ENCODE peak calls at places on chromosomes 16 and 17, in nine cellular contexts. One of them, this sample, is unnamed.

GRCh38 chr17:28181568-28181967 is 137.4 kb upstream of the TMEM97 start:
- DNase-seq in smooth muscle cell of the brain vasculature: no peak
- DNase-seq in astrocyte of the hippocampus: no peak
- DNase-seq in stomach: no peak
- DNase-seq in NCI-H226: no peak
- DNase-seq in bronchial epithelial cell: no peak
- DNase-seq in NCI-H1436: no peak
- DNase-seq in heart right ventricle: no peak
- DNase-seq in stimulated activated CD4-positive, alpha-beta T cell treated with anti-CD3 and anti-CD28 coated beads, Interleukin-12 subunit alpha, Interleukin-12 subunit beta, amount 100 ng/mL, for 4 hours: no peak
- DNase-seq in this sample: no peak

GRCh38 chr17:18025596-18026407 is 13.2 kb downstream of the ATPAF2 start:
- DNase-seq in heart right ventricle: no peak
- DNase-seq in smooth muscle cell of the brain vasculature: no peak
- DNase-seq in stomach: no peak
- DNase-seq in astrocyte of the hippocampus: peak; percentile 34
- DNase-seq in NCI-H226: no peak
- DNase-seq in bronchial epithelial cell: peak; percentile 85
- DNase-seq in stimulated activated CD4-positive, alpha-beta T cell treated with anti-CD3 and anti-CD28 coated beads, Interleukin-12 subunit alpha, Interleukin-12 subunit beta, amount 100 ng/mL, for 4 hours: no peak
- DNase-seq in NCI-H1436: no peak
- DNase-seq in this sample: peak; percentile 69

GRCh38 chr16:3045758-3046505 is 429 bp upstream of the MMP25 start:
- DNase-seq in stimulated activated CD4-positive, alpha-beta T cell treated with anti-CD3 and anti-CD28 coated beads, Interleukin-12 subunit alpha, Interleukin-12 subunit beta, amount 100 ng/mL, for 4 hours: no peak
- DNase-seq in stomach: no peak
- DNase-seq in NCI-H226: peak; percentile 1
- DNase-seq in astrocyte of the hippocampus: peak; percentile 20
- DNase-seq in NCI-H1436: no peak
- DNase-seq in smooth muscle cell of the brain vasculature: no peak
- DNase-seq in bronchial epithelial cell: no peak
- DNase-seq in heart right ventricle: no peak
- DNase-seq in this sample: no peak

GRCh38 chr17:56918916-56919315 is 5.1 kb upstream of the TRIM25 start:
- DNase-seq in stomach: no peak
- DNase-seq in heart right ventricle: no peak
- DNase-seq in smooth muscle cell of the brain vasculature: no peak
- DNase-seq in NCI-H1436: no peak
- DNase-seq in NCI-H226: peak; percentile 69
- DNase-seq in bronchial epithelial cell: peak; percentile 93
- DNase-seq in astrocyte of the hippocampus: no peak
- DNase-seq in stimulated activated CD4-positive, alpha-beta T cell treated with anti-CD3 and anti-CD28 coated beads, Interleukin-12 subunit alpha, Interleukin-12 subunit beta, amount 100 ng/mL, for 4 hours: no peak
- DNase-seq in this sample: no peak

GRCh38 chr16:74291577-74292208 is 4.9 kb upstream of the PSMD7 start:
- DNase-seq in astrocyte of the hippocampus: no peak
- DNase-seq in NCI-H226: peak; percentile 96
- DNase-seq in smooth muscle cell of the brain vasculature: no peak
- DNase-seq in heart right ventricle: no peak
- DNase-seq in bronchial epithelial cell: peak; percentile 100
- DNase-seq in stimulated activated CD4-positive, alpha-beta T cell treated with anti-CD3 and anti-CD28 coated beads, Interleukin-12 subunit alpha, Interleukin-12 subunit beta, amount 100 ng/mL, for 4 hours: no peak
- DNase-seq in stomach: no peak
- DNase-seq in NCI-H1436: no peak
- DNase-seq in this sample: peak; percentile 99

GRCh38 chr17:40209404-40210093 is 9.6 kb upstream of the WIPF2 start:
- DNase-seq in astrocyte of the hippocampus: peak; percentile 81
- DNase-seq in NCI-H226: peak; percentile 71
- DNase-seq in stimulated activated CD4-positive, alpha-beta T cell treated with anti-CD3 and anti-CD28 coated beads, Interleukin-12 subunit alpha, Interleukin-12 subunit beta, amount 100 ng/mL, for 4 hours: no peak
- DNase-seq in NCI-H1436: no peak
- DNase-seq in heart right ventricle: no peak
- DNase-seq in stomach: no peak
- DNase-seq in smooth muscle cell of the brain vasculature: no peak
- DNase-seq in bronchial epithelial cell: no peak
- DNase-seq in this sample: no peak

GRCh38 chr17:68803122-68803615 is 152.0 kb downstream of the ABCA8 start:
- DNase-seq in astrocyte of the hippocampus: no peak
- DNase-seq in smooth muscle cell of the brain vasculature: no peak
- DNase-seq in heart right ventricle: no peak
- DNase-seq in stimulated activated CD4-positive, alpha-beta T cell treated with anti-CD3 and anti-CD28 coated beads, Interleukin-12 subunit alpha, Interleukin-12 subunit beta, amount 100 ng/mL, for 4 hours: no peak
- DNase-seq in NCI-H1436: no peak
- DNase-seq in bronchial epithelial cell: no peak
- DNase-seq in stomach: no peak
- DNase-seq in NCI-H226: no peak
- DNase-seq in this sample: no peak

GRCh38 chr17:16932156-16932555 is 39.8 kb downstream of the TNFRSF13B start:
- DNase-seq in smooth muscle cell of the brain vasculature: no peak
- DNase-seq in bronchial epithelial cell: no peak
- DNase-seq in heart right ventricle: no peak
- DNase-seq in stimulated activated CD4-positive, alpha-beta T cell treated with anti-CD3 and anti-CD28 coated beads, Interleukin-12 subunit alpha, Interleukin-12 subunit beta, amount 100 ng/mL, for 4 hours: no peak
- DNase-seq in astrocyte of the hippocampus: no peak
- DNase-seq in stomach: no peak
- DNase-seq in NCI-H1436: no peak
- DNase-seq in NCI-H226: no peak
- DNase-seq in this sample: no peak

GRCh38 chr17:74427048-74427762 is 4.7 kb upstream of the GPRC5C start:
- DNase-seq in bronchial epithelial cell: peak; percentile 64
- DNase-seq in stimulated activated CD4-positive, alpha-beta T cell treated with anti-CD3 and anti-CD28 coated beads, Interleukin-12 subunit alpha, Interleukin-12 subunit beta, amount 100 ng/mL, for 4 hours: no peak
- DNase-seq in stomach: peak; percentile 86
- DNase-seq in NCI-H1436: no peak
- DNase-seq in smooth muscle cell of the brain vasculature: no peak
- DNase-seq in NCI-H226: no peak
- DNase-seq in heart right ventricle: peak; percentile 51
- DNase-seq in astrocyte of the hippocampus: no peak
- DNase-seq in this sample: no peak

GRCh38 chr16:68382296-68382718 is 66.0 kb downstream of the SMPD3 start:
- DNase-seq in bronchial epithelial cell: no peak
- DNase-seq in stomach: peak; percentile 51
- DNase-seq in NCI-H1436: no peak
- DNase-seq in stimulated activated CD4-positive, alpha-beta T cell treated with anti-CD3 and anti-CD28 coated beads, Interleukin-12 subunit alpha, Interleukin-12 subunit beta, amount 100 ng/mL, for 4 hours: no peak
- DNase-seq in NCI-H226: no peak
- DNase-seq in heart right ventricle: no peak
- DNase-seq in smooth muscle cell of the brain vasculature: no peak
- DNase-seq in astrocyte of the hippocampus: no peak
- DNase-seq in this sample: no peak

GRCh38 chr17:8964801-8965393 is 610 bp downstream of the PIK3R5 start:
- DNase-seq in NCI-H226: no peak
- DNase-seq in stimulated activated CD4-positive, alpha-beta T cell treated with anti-CD3 and anti-CD28 coated beads, Interleukin-12 subunit alpha, Interleukin-12 subunit beta, amount 100 ng/mL, for 4 hours: no peak
- DNase-seq in heart right ventricle: no peak
- DNase-seq in stomach: no peak
- DNase-seq in NCI-H1436: no peak
- DNase-seq in astrocyte of the hippocampus: no peak
- DNase-seq in smooth muscle cell of the brain vasculature: no peak
- DNase-seq in bronchial epithelial cell: no peak
- DNase-seq in this sample: no peak

GRCh38 chr17:2709173-2709661 is 2.3 kb downstream of the CLUH start:
- DNase-seq in stomach: peak; percentile 88
- DNase-seq in NCI-H1436: no peak
- DNase-seq in NCI-H226: peak; percentile 40
- DNase-seq in heart right ventricle: no peak
- DNase-seq in smooth muscle cell of the brain vasculature: no peak
- DNase-seq in stimulated activated CD4-positive, alpha-beta T cell treated with anti-CD3 and anti-CD28 coated beads, Interleukin-12 subunit alpha, Interleukin-12 subunit beta, amount 100 ng/mL, for 4 hours: no peak
- DNase-seq in bronchial epithelial cell: peak; percentile 58
- DNase-seq in astrocyte of the hippocampus: no peak
- DNase-seq in this sample: no peak

GRCh38 chr16:89456412-89456811 is 33.9 kb downstream of the ANKRD11 start:
- DNase-seq in stomach: no peak
- DNase-seq in smooth muscle cell of the brain vasculature: no peak
- DNase-seq in NCI-H1436: no peak
- DNase-seq in astrocyte of the hippocampus: no peak
- DNase-seq in heart right ventricle: no peak
- DNase-seq in stimulated activated CD4-positive, alpha-beta T cell treated with anti-CD3 and anti-CD28 coated beads, Interleukin-12 subunit alpha, Interleukin-12 subunit beta, amount 100 ng/mL, for 4 hours: no peak
- DNase-seq in NCI-H226: no peak
- DNase-seq in bronchial epithelial cell: no peak
- DNase-seq in this sample: no peak

GRCh38 chr17:82984751-82985435 is 94.5 kb upstream of the METRNL start:
- DNase-seq in heart right ventricle: no peak
- DNase-seq in stimulated activated CD4-positive, alpha-beta T cell treated with anti-CD3 and anti-CD28 coated beads, Interleukin-12 subunit alpha, Interleukin-12 subunit beta, amount 100 ng/mL, for 4 hours: no peak
- DNase-seq in stomach: no peak
- DNase-seq in astrocyte of the hippocampus: no peak
- DNase-seq in smooth muscle cell of the brain vasculature: no peak
- DNase-seq in NCI-H226: no peak
- DNase-seq in bronchial epithelial cell: no peak
- DNase-seq in NCI-H1436: no peak
- DNase-seq in this sample: no peak

GRCh38 chr16:54459509-54460235 is 173.1 kb upstream of the IRX3 start:
- DNase-seq in heart right ventricle: no peak
- DNase-seq in smooth muscle cell of the brain vasculature: no peak
- DNase-seq in NCI-H1436: no peak
- DNase-seq in NCI-H226: no peak
- DNase-seq in bronchial epithelial cell: no peak
- DNase-seq in astrocyte of the hippocampus: peak; percentile 38
- DNase-seq in stimulated activated CD4-positive, alpha-beta T cell treated with anti-CD3 and anti-CD28 coated beads, Interleukin-12 subunit alpha, Interleukin-12 subunit beta, amount 100 ng/mL, for 4 hours: no peak
- DNase-seq in stomach: no peak
- DNase-seq in this sample: no peak

GRCh38 chr17:36059455-36059854 is 4.6 kb upstream of the CCL18 start:
- DNase-seq in bronchial epithelial cell: no peak
- DNase-seq in astrocyte of the hippocampus: no peak
- DNase-seq in NCI-H1436: no peak
- DNase-seq in stimulated activated CD4-positive, alpha-beta T cell treated with anti-CD3 and anti-CD28 coated beads, Interleukin-12 subunit alpha, Interleukin-12 subunit beta, amount 100 ng/mL, for 4 hours: no peak
- DNase-seq in smooth muscle cell of the brain vasculature: no peak
- DNase-seq in stomach: no peak
- DNase-seq in heart right ventricle: no peak
- DNase-seq in NCI-H226: no peak
- DNase-seq in this sample: no peak

GRCh38 chr16:48353565-48354163 is 31.5 kb downstream of the SIAH1 start:
- DNase-seq in astrocyte of the hippocampus: peak; percentile 79
- DNase-seq in smooth muscle cell of the brain vasculature: peak; percentile 57
- DNase-seq in stomach: peak; percentile 63
- DNase-seq in stimulated activated CD4-positive, alpha-beta T cell treated with anti-CD3 and anti-CD28 coated beads, Interleukin-12 subunit alpha, Interleukin-12 subunit beta, amount 100 ng/mL, for 4 hours: peak; percentile 36
- DNase-seq in NCI-H1436: peak; percentile 67
- DNase-seq in heart right ventricle: peak; percentile 61
- DNase-seq in NCI-H226: peak; percentile 24
- DNase-seq in bronchial epithelial cell: peak; percentile 70
- DNase-seq in this sample: no peak

GRCh38 chr16:23392223-23392600 is 60.8 kb downstream of the COG7 start:
- DNase-seq in stimulated activated CD4-positive, alpha-beta T cell treated with anti-CD3 and anti-CD28 coated beads, Interleukin-12 subunit alpha, Interleukin-12 subunit beta, amount 100 ng/mL, for 4 hours: no peak
- DNase-seq in NCI-H226: no peak
- DNase-seq in bronchial epithelial cell: no peak
- DNase-seq in stomach: no peak
- DNase-seq in NCI-H1436: no peak
- DNase-seq in heart right ventricle: no peak
- DNase-seq in smooth muscle cell of the brain vasculature: no peak
- DNase-seq in astrocyte of the hippocampus: no peak
- DNase-seq in this sample: no peak

GRCh38 chr16:61277849-61278248 is 758.4 kb downstream of the CDH8 start:
- DNase-seq in bronchial epithelial cell: no peak
- DNase-seq in NCI-H1436: no peak
- DNase-seq in stomach: no peak
- DNase-seq in NCI-H226: no peak
- DNase-seq in stimulated activated CD4-positive, alpha-beta T cell treated with anti-CD3 and anti-CD28 coated beads, Interleukin-12 subunit alpha, Interleukin-12 subunit beta, amount 100 ng/mL, for 4 hours: no peak
- DNase-seq in smooth muscle cell of the brain vasculature: no peak
- DNase-seq in heart right ventricle: no peak
- DNase-seq in astrocyte of the hippocampus: no peak
- DNase-seq in this sample: no peak

GRCh38 chr16:23148166-23148512 is 1.1 kb downstream of the USP31 start:
- DNase-seq in bronchial epithelial cell: peak; percentile 47
- DNase-seq in astrocyte of the hippocampus: no peak
- DNase-seq in smooth muscle cell of the brain vasculature: no peak
- DNase-seq in heart right ventricle: no peak
- DNase-seq in stimulated activated CD4-positive, alpha-beta T cell treated with anti-CD3 and anti-CD28 coated beads, Interleukin-12 subunit alpha, Interleukin-12 subunit beta, amount 100 ng/mL, for 4 hours: no peak
- DNase-seq in NCI-H1436: no peak
- DNase-seq in NCI-H226: no peak
- DNase-seq in stomach: no peak
- DNase-seq in this sample: no peak

GRCh38 chr16:55204923-55205322 is 119.1 kb upstream of the IRX6 start:
- DNase-seq in bronchial epithelial cell: no peak
- DNase-seq in NCI-H1436: no peak
- DNase-seq in stimulated activated CD4-positive, alpha-beta T cell treated with anti-CD3 and anti-CD28 coated beads, Interleukin-12 subunit alpha, Interleukin-12 subunit beta, amount 100 ng/mL, for 4 hours: no peak
- DNase-seq in NCI-H226: no peak
- DNase-seq in astrocyte of the hippocampus: no peak
- DNase-seq in smooth muscle cell of the brain vasculature: no peak
- DNase-seq in stomach: no peak
- DNase-seq in heart right ventricle: no peak
- DNase-seq in this sample: no peak

GRCh38 chr16:4517812-4518211 is 20.8 kb downstream of the CDIP1 start:
- DNase-seq in stimulated activated CD4-positive, alpha-beta T cell treated with anti-CD3 and anti-CD28 coated beads, Interleukin-12 subunit alpha, Interleukin-12 subunit beta, amount 100 ng/mL, for 4 hours: no peak
- DNase-seq in NCI-H1436: no peak
- DNase-seq in heart right ventricle: no peak
- DNase-seq in stomach: no peak
- DNase-seq in bronchial epithelial cell: no peak
- DNase-seq in smooth muscle cell of the brain vasculature: no peak
- DNase-seq in astrocyte of the hippocampus: peak; percentile 72
- DNase-seq in NCI-H226: no peak
- DNase-seq in this sample: no peak

GRCh38 chr16:11322823-11323222 is 22.4 kb upstream of the RMI2 start:
- DNase-seq in heart right ventricle: no peak
- DNase-seq in bronchial epithelial cell: no peak
- DNase-seq in astrocyte of the hippocampus: no peak
- DNase-seq in stimulated activated CD4-positive, alpha-beta T cell treated with anti-CD3 and anti-CD28 coated beads, Interleukin-12 subunit alpha, Interleukin-12 subunit beta, amount 100 ng/mL, for 4 hours: no peak
- DNase-seq in smooth muscle cell of the brain vasculature: no peak
- DNase-seq in stomach: no peak
- DNase-seq in NCI-H226: no peak
- DNase-seq in NCI-H1436: no peak
- DNase-seq in this sample: no peak

GRCh38 chr17:79095345-79096055 is 20.9 kb downstream of the ENGASE start:
- DNase-seq in astrocyte of the hippocampus: no peak
- DNase-seq in NCI-H226: no peak
- DNase-seq in heart right ventricle: no peak
- DNase-seq in stomach: no peak
- DNase-seq in bronchial epithelial cell: peak; percentile 6
- DNase-seq in stimulated activated CD4-positive, alpha-beta T cell treated with anti-CD3 and anti-CD28 coated beads, Interleukin-12 subunit alpha, Interleukin-12 subunit beta, amount 100 ng/mL, for 4 hours: no peak
- DNase-seq in smooth muscle cell of the brain vasculature: no peak
- DNase-seq in NCI-H1436: peak; percentile 54
- DNase-seq in this sample: no peak

GRCh38 chr17:19812407-19812806 is 55.3 kb downstream of the ULK2 start:
- DNase-seq in NCI-H226: no peak
- DNase-seq in NCI-H1436: no peak
- DNase-seq in astrocyte of the hippocampus: peak; percentile 37
- DNase-seq in stimulated activated CD4-positive, alpha-beta T cell treated with anti-CD3 and anti-CD28 coated beads, Interleukin-12 subunit alpha, Interleukin-12 subunit beta, amount 100 ng/mL, for 4 hours: no peak
- DNase-seq in stomach: no peak
- DNase-seq in heart right ventricle: no peak
- DNase-seq in bronchial epithelial cell: no peak
- DNase-seq in smooth muscle cell of the brain vasculature: no peak
- DNase-seq in this sample: no peak

This sample was measured in foreskin keratinocyte.